ENCODE peak calls at places on chromosomes 11 and 22, in nine cellular contexts. F is iris pigment epithelial cell; Y is effector memory CD8-positive, alpha-beta T cell; V is iPS DF 19.7; T is posterior cingulate gyrus; S is ureter; R is amniotic stem cell; E is SW480; A is NCI-H187. I is an unnamed sample.

GRCh38 chr22:24265734-24266133 is 4.9 kb upstream of the SPECC1L start:
- DNase-seq in V (no peak), R (no peak), S (no peak), Y (no peak), E (no peak), A (no peak), T (no peak), F (no peak), I (no peak)

GRCh38 chr22:37443977-37444376 is 16.7 kb upstream of the ELFN2 start:
- DNase-seq in S (no peak), E (no peak), Y (no peak), A (no peak), F (no peak), R (no peak), V (no peak), T (no peak), I (peak; percentile 47)

GRCh38 chr11:72625746-72626636 is 48.2 kb downstream of the PDE2A start:
- DNase-seq in A (no peak), T (no peak), Y (no peak), V (no peak), E (no peak), R (no peak), F (peak; percentile 44), S (peak; percentile 64), I (no peak)

GRCh38 chr11:133895551-133895950 is 50.2 kb upstream of the SPATA19 start:
- DNase-seq in V (no peak), T (no peak), E (no peak), R (no peak), Y (no peak), F (no peak), A (no peak), S (no peak), I (no peak)

GRCh38 chr11:107249054-107249453 is 208.6 kb downstream of the CWF19L2 start:
- DNase-seq in S (no peak), F (no peak), Y (no peak), E (no peak), T (no peak), A (no peak), V (no peak), R (no peak), I (no peak)

GRCh38 chr11:9982127-9982795 is 311.8 kb downstream of the SBF2 start:
- DNase-seq in T (no peak), E (no peak), R (no peak), A (no peak), Y (no peak), V (no peak), S (no peak), F (peak; percentile 58), I (no peak)

GRCh38 chr11:113408206-113408605 is 20.6 kb downstream of the ANKK1 start:
- DNase-seq in A (no peak), S (no peak), Y (no peak), V (no peak), F (no peak), R (no peak), T (no peak), E (no peak), I (no peak)

GRCh38 chr22:25208743-25209505 is 9.3 kb downstream of the CRYBB3 start:
- DNase-seq in Y (no peak), R (no peak), F (no peak), S (no peak), V (no peak), A (no peak), T (no peak), E (no peak), I (no peak)

GRCh38 chr11:91625495-91625894 is 599.1 kb upstream of the FAT3 start:
- DNase-seq in F (no peak), S (no peak), V (no peak), A (no peak), T (no peak), Y (no peak), R (no peak), E (no peak), I (no peak)

GRCh38 chr22:44166448-44166847 is 14.3 kb upstream of the PARVG start:
- DNase-seq in R (no peak), F (no peak), V (no peak), T (no peak), S (no peak), E (no peak), A (no peak), Y (no peak), I (no peak)

GRCh38 chr22:41768420-41768819 is 32.1 kb upstream of the CCDC134 start:
- DNase-seq in A (no peak), R (no peak), T (peak; percentile 7), E (no peak), V (no peak), Y (no peak), F (peak; percentile 62), S (no peak), I (no peak)

GRCh38 chr11:65574963-65575567 is 788 bp upstream of the EHBP1L1 start:
- DNase-seq in R (no peak), A (no peak), T (no peak), F (no peak), S (no peak), Y (no peak), E (peak; percentile 58), V (no peak), I (no peak)

GRCh38 chr11:112999518-112999917 is 38.3 kb downstream of the NCAM1 start:
- DNase-seq in A (no peak), T (no peak), F (peak; percentile 16), S (no peak), E (no peak), Y (no peak), V (no peak), R (no peak), I (no peak)

GRCh38 chr22:30294066-30294465 is 4.8 kb upstream of the CASTOR1 start:
- DNase-seq in A (no peak), T (no peak), Y (no peak), F (no peak), E (no peak), R (no peak), S (no peak), V (no peak), I (no peak)

GRCh38 chr11:85685820-85686459 is at the start of gene CCDC89:
- DNase-seq in Y (no peak), S (peak; percentile 76), T (peak; percentile 76), V (no peak), E (peak; percentile 11), F (peak; percentile 94), R (no peak), A (peak; percentile 75), I (no peak)

GRCh38 chr22:24156146-24156914 is 25.0 kb upstream of the SUSD2 start:
- DNase-seq in V (no peak), E (peak; percentile 31), S (no peak), T (no peak), A (no peak), Y (peak; percentile 67), F (peak; percentile 67), R (peak; percentile 49), I (no peak)

GRCh38 chr11:70399681-70400112 is 1.4 kb downstream of the CTTN start:
- DNase-seq in A (no peak), S (peak; percentile 87), E (peak; percentile 17), R (peak; percentile 92), F (peak; percentile 98), T (peak; percentile 86), V (no peak), Y (no peak), I (peak; percentile 87)

GRCh38 chr11:9748361-9748970 is 84.6 kb downstream of the SWAP70 start:
- DNase-seq in T (peak; percentile 75), R (no peak), A (no peak), F (peak; percentile 82), V (no peak), E (peak; percentile 83), Y (peak; percentile 43), S (no peak), I (peak; percentile 70)

GRCh38 chr11:3983101-3983500 is 111.5 kb upstream of the RRM1 start:
- DNase-seq in E (no peak), V (no peak), A (no peak), Y (no peak), R (no peak), T (no peak), F (no peak), S (no peak), I (no peak)

GRCh38 chr22:17969732-17970131 is 54.6 kb downstream of the MICAL3 start:
- DNase-seq in S (no peak), E (no peak), F (peak; percentile 99), R (peak; percentile 79), V (no peak), A (no peak), T (no peak), Y (no peak), I (no peak)

GRCh38 chr11:11243790-11244469 is 109.1 kb downstream of the CSNK2A3 start:
- DNase-seq in T (no peak), Y (no peak), V (no peak), S (no peak), E (no peak), R (no peak), A (no peak), F (no peak), I (no peak)

GRCh38 chr11:71210861-71211260 is 41.5 kb downstream of the SHANK2 start:
- DNase-seq in E (no peak), A (no peak), R (no peak), T (no peak), V (no peak), S (no peak), F (no peak), Y (no peak), I (no peak)

GRCh38 chr22:45656577-45656976 is 15.1 kb upstream of the ATXN10 start:
- DNase-seq in F (peak; percentile 37), Y (no peak), R (no peak), A (no peak), V (no peak), T (no peak), S (no peak), E (no peak), I (no peak)

GRCh38 chr11:21817677-21818076 is 375.2 kb upstream of the ANO5 start:
- DNase-seq in S (no peak), V (no peak), Y (no peak), T (no peak), F (no peak), A (no peak), R (no peak), E (no peak), I (no peak)

GRCh38 chr11:3905080-3905953 is 49.9 kb downstream of the STIM1 start:
- DNase-seq in Y (peak; percentile 47), T (no peak), R (no peak), E (peak; percentile 95), F (peak; percentile 90), S (peak; percentile 57), A (no peak), V (no peak), I (peak; percentile 34)

GRCh38 chr11:70546179-70546940 is 148.0 kb downstream of the CTTN start:
- DNase-seq in A (no peak), Y (no peak), S (no peak), T (peak; percentile 28), V (no peak), E (no peak), R (no peak), F (no peak), I (no peak)

GRCh38 chr11:129992161-129992944 is 10.3 kb downstream of the PRDM10 start:
- DNase-seq in V (no peak), R (no peak), Y (peak; percentile 19), E (peak; percentile 90), T (no peak), F (peak; percentile 60), S (no peak), A (peak; percentile 4), I (peak; percentile 48)

GRCh38 chr11:18203723-18204122 is 31.1 kb downstream of the MRGPRX4 start:
- DNase-seq in T (no peak), E (peak; percentile 36), V (peak; percentile 63), S (no peak), F (peak; percentile 23), R (no peak), A (no peak), Y (no peak), I (peak; percentile 8)

GRCh38 chr22:50526849-50527801 is 1.7 kb upstream of the SCO2 start:
- DNase-seq in T (no peak), E (no peak), Y (no peak), V (peak; percentile 47), F (peak; percentile 23), A (no peak), S (no peak), R (no peak), I (no peak)

GRCh38 chr11:62805991-62806441 is 776 bp upstream of the NXF1 start:
- DNase-seq in R (no peak), V (no peak), T (no peak), S (no peak), A (no peak), Y (peak; percentile 11), E (peak; percentile 48), F (peak; percentile 34), I (no peak)

GRCh38 chr22:31586137-31586920 is 75.7 kb downstream of the PISD start:
- DNase-seq in T (no peak), A (no peak), R (no peak), V (no peak), Y (no peak), S (no peak), E (no peak), F (peak; percentile 99), I (no peak)

I was measured in HCT116.